ENCODE peak calls at places on chromosomes 5 and 9, in six cellular contexts. E, L, Q, B, V and X are unnamed samples.

GRCh38 chr5:121156565-121156964 is 692.5 kb downstream of the PRR16 start:
- DNase-seq in E (no peak), L (no peak), Q (no peak), B (no peak), V (no peak), X (no peak)

GRCh38 chr9:131277673-131278420 is 1.5 kb upstream of the FAM78A start:
- DNase-seq in E (peak; percentile 87), L (peak; percentile 70), Q (peak; percentile 96), B (peak; percentile 38), V (peak; percentile 78), X (peak; percentile 84)

GRCh38 chr5:95261369-95262175 is 23.3 kb downstream of the MCTP1 start:
- DNase-seq in E (peak; percentile 60), L (no peak), Q (peak; percentile 47), B (no peak), V (peak; percentile 55), X (peak; percentile 31)

GRCh38 chr5:88245241-88245892 is 23.3 kb downstream of the TMEM161B start:
- DNase-seq in E (no peak), L (no peak), Q (no peak), B (no peak), V (no peak), X (no peak)

GRCh38 chr9:4020038-4020746 is 279.7 kb downstream of the GLIS3 start:
- DNase-seq in E (no peak), L (no peak), Q (no peak), B (peak; percentile 77), V (peak; percentile 25), X (peak; percentile 21)

GRCh38 chr5:107282061-107282460 is 388.7 kb downstream of the EFNA5 start:
- DNase-seq in E (no peak), L (no peak), Q (peak; percentile 3), B (no peak), V (no peak), X (no peak)

GRCh38 chr5:143052967-143053682 is 282.9 kb downstream of the ARHGAP26 start:
- DNase-seq in E (no peak), L (no peak), Q (no peak), B (no peak), V (no peak), X (no peak)

GRCh38 chr9:113328045-113328782 is 11.9 kb downstream of the WDR31 start:
- DNase-seq in E (no peak), L (no peak), Q (no peak), B (no peak), V (no peak), X (no peak)

GRCh38 chr9:112620998-112621694 is 96.8 kb downstream of the INIP start:
- DNase-seq in E (no peak), L (no peak), Q (no peak), B (no peak), V (no peak), X (no peak)

GRCh38 chr5:175472378-175472777 is 6.0 kb upstream of the SFXN1 start:
- DNase-seq in E (no peak), L (no peak), Q (no peak), B (no peak), V (no peak), X (no peak)

GRCh38 chr9:91164724-91165520 is 196.8 kb downstream of the AUH start:
- DNase-seq in E (peak; percentile 96), L (peak; percentile 79), Q (no peak), B (peak; percentile 92), V (peak; percentile 97), X (peak; percentile 96)

GRCh38 chr5:69007726-69008368 is 86.0 kb upstream of the SLC30A5 start:
- DNase-seq in E (peak; percentile 64), L (peak; percentile 72), Q (peak; percentile 72), B (peak; percentile 46), V (peak; percentile 80), X (peak; percentile 62)

GRCh38 chr9:78614892-78615291 is 318.0 kb downstream of the PSAT1 start:
- DNase-seq in E (peak; percentile 11), L (no peak), Q (peak; percentile 11), B (no peak), V (no peak), X (no peak)
- H3K4me3 ChIP-seq in E (no peak overlapping the region), L (no peak overlapping the region), Q (no peak overlapping the region), B (no peak overlapping the region), V (no peak overlapping the region), X (no peak overlapping the region)

GRCh38 chr5:165134146-165134545 is 1628.7 kb downstream of the MAT2B start:
- DNase-seq in E (no peak), L (no peak), Q (no peak), B (no peak), V (no peak), X (no peak)

GRCh38 chr5:165126598-165126997 is 1621.2 kb downstream of the MAT2B start:
- DNase-seq in E (no peak), L (no peak), Q (no peak), B (no peak), V (no peak), X (no peak)

GRCh38 chr5:165135551-165135950 is 1630.1 kb downstream of the MAT2B start:
- DNase-seq in E (no peak), L (no peak), Q (no peak), B (no peak), V (no peak), X (no peak)

DNA sequence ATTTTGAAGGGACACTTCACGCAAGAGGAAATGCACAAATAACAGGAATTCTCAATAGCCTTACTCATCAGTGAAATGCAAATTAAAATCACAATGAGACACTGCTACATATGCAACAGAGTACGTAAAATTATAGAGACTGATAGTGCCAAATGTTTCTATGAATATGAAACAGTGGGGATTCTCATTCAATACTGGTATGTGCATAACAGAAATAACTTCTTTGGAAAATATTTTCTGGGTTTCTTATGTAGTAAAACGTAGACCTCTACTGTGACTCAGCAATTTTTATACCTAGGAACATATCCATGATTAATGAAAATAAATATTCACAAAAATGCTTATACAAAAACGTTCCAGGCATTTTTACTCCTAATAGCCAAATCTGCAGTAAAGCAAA is 1625.2 kb downstream of the MAT2B start:
- DNase-seq in E (no peak), L (no peak), Q (peak; percentile 39), B (no peak), V (no peak), X (no peak)
- H3K4me3 ChIP-seq in E (no peak overlapping the region), L (no peak overlapping the region), Q (no peak overlapping the region), B (no peak overlapping the region), V (no peak overlapping the region), X (no peak overlapping the region)

GRCh38 chr9:18721267-18722079 is 247.5 kb downstream of the ADAMTSL1 start:
- DNase-seq in E (no peak), L (no peak), Q (no peak), B (no peak), V (no peak), X (no peak)

GRCh38 chr9:18718393-18718792 is 244.4 kb downstream of the ADAMTSL1 start:
- DNase-seq in E (no peak), L (no peak), Q (no peak), B (no peak), V (no peak), X (no peak)

GRCh38 chr9:18722882-18723281 is 248.9 kb downstream of the ADAMTSL1 start:
- DNase-seq in E (no peak), L (no peak), Q (no peak), B (no peak), V (peak; percentile 70), X (no peak)

GRCh38 chr9:18720691-18721090 is 246.7 kb downstream of the ADAMTSL1 start:
- DNase-seq in E (peak; percentile 23), L (no peak), Q (no peak), B (no peak), V (no peak), X (no peak)

DNA sequence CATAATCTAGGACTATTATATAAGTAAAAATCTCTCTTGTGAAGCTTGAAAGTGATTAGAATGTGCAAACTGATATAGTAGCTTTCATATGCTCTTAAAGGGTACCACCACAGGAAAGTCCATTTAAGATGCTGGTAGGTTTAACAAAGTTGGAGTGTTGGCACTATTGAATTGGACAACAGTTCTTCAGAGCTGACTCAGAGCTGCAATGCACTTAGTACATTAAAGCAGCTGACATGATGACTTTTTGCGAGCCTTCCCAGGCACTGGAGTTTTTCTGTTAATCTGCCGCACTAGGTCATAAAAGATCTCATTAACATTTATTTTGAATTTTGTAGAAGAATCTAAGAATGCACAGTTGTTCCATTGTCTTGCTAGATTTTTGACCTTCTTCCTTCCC is 243.8 kb downstream of the ADAMTSL1 start:
- DNase-seq in E (no peak), L (no peak), Q (no peak), B (no peak), V (no peak), X (no peak)
- H3K4me3 ChIP-seq in E (no peak overlapping the region), L (no peak overlapping the region), Q (no peak overlapping the region), B (no peak overlapping the region), V (no peak overlapping the region), X (no peak overlapping the region)

GRCh38 chr9:14309403-14309802 is 4.5 kb downstream of the NFIB start:
- DNase-seq in E (peak; percentile 93), L (no peak), Q (peak; percentile 57), B (no peak), V (no peak), X (peak; percentile 66)
- H3K4me3 ChIP-seq in E (no peak overlapping the region), L (peak overlapping the region; percentile 1), Q (peak overlapping the region; percentile 36), B (peak overlapping the region; percentile 50), V (peak overlapping the region; percentile 96), X (no peak overlapping the region)

DNA sequence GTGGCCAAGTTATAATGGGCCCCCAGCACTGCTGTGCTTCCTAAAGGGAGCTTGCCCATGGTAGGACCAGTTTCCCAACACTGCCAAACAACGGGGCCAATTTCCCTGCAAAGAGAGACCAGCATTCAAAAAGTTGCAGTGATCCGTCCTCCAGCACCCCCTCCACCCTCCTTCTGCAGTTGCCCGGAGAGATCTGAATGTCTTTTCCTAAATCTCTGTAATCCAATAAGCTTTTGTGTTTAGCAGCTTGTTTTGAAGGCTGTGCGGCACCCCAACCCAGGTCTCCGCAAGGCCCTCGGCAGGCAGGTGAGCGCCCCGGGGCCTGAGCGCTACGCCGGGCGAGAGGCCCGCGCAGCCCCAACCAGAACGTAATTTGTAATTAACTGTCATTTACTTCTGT is 366.8 kb upstream of the IRX2 start:
- DNase-seq in E (no peak), L (no peak), Q (no peak), B (no peak), V (no peak), X (no peak)
- H3K4me3 ChIP-seq in E (no peak overlapping the region), L (no peak overlapping the region), Q (no peak overlapping the region), B (no peak overlapping the region), V (no peak overlapping the region), X (no peak overlapping the region)

GRCh38 chr9:109956811-109957440 is 176.9 kb downstream of the PALM2AKAP2 start:
- DNase-seq in E (peak; percentile 25), L (no peak), Q (peak; percentile 41), B (no peak), V (no peak), X (no peak)
- H3K4me3 ChIP-seq in E (no peak overlapping the region), L (no peak overlapping the region), Q (no peak overlapping the region), B (no peak overlapping the region), V (no peak overlapping the region), X (no peak overlapping the region)

DNA sequence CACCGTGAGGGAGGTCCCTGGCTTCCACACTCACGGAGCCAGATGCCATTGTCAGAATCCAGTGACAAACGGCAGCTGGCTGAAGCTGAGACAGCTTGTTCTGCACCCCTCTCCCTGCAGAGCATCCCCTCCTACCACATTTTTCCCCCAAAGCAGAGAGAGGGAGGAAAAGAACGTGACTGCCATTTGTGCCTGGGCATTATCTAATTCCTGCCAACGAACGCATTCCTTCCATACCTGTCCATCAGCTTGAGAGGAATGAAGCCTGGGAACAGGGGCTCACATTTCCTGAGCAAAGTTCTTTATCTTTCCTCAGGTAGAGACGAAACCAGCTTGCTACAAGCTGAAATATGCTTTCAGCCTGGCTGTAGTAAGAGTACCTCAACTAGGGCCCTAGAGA is 175.4 kb downstream of the SLIT3 start:
- DNase-seq in E (no peak), L (no peak), Q (no peak), B (no peak), V (no peak), X (no peak)
- H3K4me3 ChIP-seq in E (no peak overlapping the region), L (no peak overlapping the region), Q (no peak overlapping the region), B (no peak overlapping the region), V (no peak overlapping the region), X (no peak overlapping the region)